ENCODE peak calls at places on chromosomes 11 and 22, in nine cellular contexts. S is HL-60, H is IMR-90, V is thyroid gland, Z is right atrium auricular region, O is cardiac muscle cell, X is adrenal gland, U is neural progenitor cell, D is tibial artery. L is an unnamed sample.

GRCh38 chr11:114066046-114066648 is 6.6 kb downstream of the ZBTB16 start:
- DNase-seq in V (no peak), U (no peak), Z (no peak), D (no peak), O (no peak), X (no peak), H (no peak), S (no peak), L (no peak)

GRCh38 chr11:127491589-127491988 is 491.0 kb upstream of the KIRREL3 start:
- DNase-seq in U (no peak), H (no peak), O (no peak), V (no peak), X (no peak), Z (no peak), S (no peak), D (no peak), L (no peak)

GRCh38 chr22:47629791-47630655 is 867.6 kb downstream of the TBC1D22A start:
- DNase-seq in U (no peak), V (no peak), Z (no peak), S (no peak), X (peak), O (no peak), H (no peak), D (no peak), L (no peak)

GRCh38 chr22:41822289-41823057 is 10.4 kb upstream of the SREBF2 start:
- DNase-seq in S (no peak), U (peak), H (peak), Z (no peak), D (no peak), O (peak), X (no peak), V (no peak), L (peak)

GRCh38 chr22:38843716-38844660 is at the start of gene NPTXR:
- DNase-seq in O (peak), S (no peak), H (peak), U (peak), V (peak), Z (no peak), D (no peak), X (peak), L (no peak)

GRCh38 chr22:40326905-40327735 is 19.2 kb upstream of the ADSL start:
- DNase-seq in S (no peak), Z (no peak), U (peak), V (no peak), X (peak), H (peak), O (peak), D (no peak), L (no peak)

GRCh38 chr11:8086001-8086479 is 5.0 kb downstream of the TUB start:
- DNase-seq in U (no peak), X (peak), H (peak), V (no peak), S (no peak), D (no peak), O (no peak), Z (no peak), L (no peak)

GRCh38 chr11:33268945-33269567 is 11.9 kb downstream of the HIPK3 start:
- DNase-seq in Z (no peak), X (no peak), U (no peak), D (no peak), S (no peak), H (peak), O (peak), V (no peak), L (no peak)

GRCh38 chr11:47464479-47464878 is 15.5 kb upstream of the RAPSN start:
- DNase-seq in O (no peak), S (no peak), D (no peak), U (peak), H (peak), X (no peak), V (peak), Z (no peak), L (no peak)

GRCh38 chr11:3617990-3618389 is 23.8 kb downstream of the ART5 start:
- DNase-seq in O (no peak), S (no peak), Z (no peak), V (no peak), D (no peak), U (no peak), H (no peak), X (no peak), L (no peak)

GRCh38 chr11:116702772-116703360 is 69.9 kb downstream of the BUD13 start:
- DNase-seq in V (no peak), H (no peak), S (no peak), D (no peak), Z (no peak), X (no peak), O (no peak), U (no peak), L (no peak)

GRCh38 chr11:4891996-4892640 is 10.4 kb downstream of the OR51T1 start:
- DNase-seq in U (no peak), H (peak), X (no peak), V (no peak), S (no peak), D (no peak), Z (no peak), O (peak), L (peak)

GRCh38 chr11:23078289-23078971 is 218.2 kb upstream of the CCDC179 start:
- DNase-seq in V (no peak), U (no peak), O (peak), X (no peak), D (no peak), Z (no peak), H (peak), S (no peak), L (no peak)

DNA sequence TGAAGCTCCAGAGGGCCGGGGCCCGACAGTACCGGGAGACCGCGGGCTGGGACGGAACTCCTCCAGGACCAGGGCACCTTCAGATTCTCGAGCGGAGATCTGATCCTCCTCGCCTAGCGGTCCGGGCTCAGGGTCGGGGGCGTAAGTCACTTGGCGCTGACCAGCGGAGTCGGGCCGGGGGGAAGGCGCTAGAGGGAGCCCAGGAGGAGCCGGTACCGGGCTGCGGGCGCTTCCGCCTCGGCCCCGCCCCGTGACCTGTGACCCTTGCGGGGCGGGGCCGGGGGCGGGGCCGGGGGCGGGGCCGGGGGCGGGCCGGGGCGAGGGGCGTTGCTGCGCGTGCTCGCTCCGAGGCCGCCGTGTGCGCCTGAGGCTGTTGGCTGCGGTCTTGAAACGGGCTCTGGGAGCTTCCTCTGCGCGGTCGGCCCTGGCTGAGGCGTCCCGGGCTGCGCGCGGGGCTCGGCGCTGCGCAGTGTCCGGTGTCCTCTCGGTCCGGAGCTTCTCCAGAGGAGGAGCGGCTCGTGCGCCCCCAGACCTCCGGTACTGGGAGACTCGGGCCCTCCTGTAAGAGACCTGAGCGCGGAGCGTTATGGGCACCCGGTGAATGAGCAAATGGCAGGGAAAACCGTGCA is at the start of gene ARSA:
- DNase-seq in S (peak), U (peak), D (peak), V (peak), Z (peak), X (peak), H (peak), O (peak), L (no peak)
- H3K27ac ChIP-seq in S (peak), U (no peak), D (peak), V (peak), Z (peak), X (peak), H (peak), O (peak), L (peak)

DNA sequence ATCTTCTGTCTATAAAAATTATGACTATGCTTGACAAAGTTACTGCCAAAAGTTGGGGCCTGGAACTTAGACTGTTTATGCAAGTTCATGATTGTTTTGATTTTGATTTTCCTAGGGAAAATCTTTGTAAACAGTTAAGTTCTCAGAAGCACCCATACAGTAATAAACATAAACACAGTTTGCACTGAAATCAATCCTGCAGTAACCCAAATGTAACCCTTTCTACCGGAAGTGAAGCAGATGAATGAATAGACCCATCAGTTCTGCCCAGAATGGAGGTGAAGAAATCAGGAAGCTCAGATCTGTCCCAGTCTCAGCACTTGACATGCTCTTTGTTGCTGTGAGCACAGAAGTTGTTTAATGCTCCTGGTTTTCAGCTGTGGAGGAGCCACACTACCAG is 24.6 kb upstream of the C11orf96 start:
- DNase-seq in O (no peak), S (no peak), U (no peak), D (no peak), X (no peak), V (no peak), Z (no peak), H (peak), L (no peak)
- H3K27ac ChIP-seq in O (no peak), S (no peak), U (no peak), D (peak), X (peak), V (no peak), Z (no peak), H (peak), L (no peak)

DNA sequence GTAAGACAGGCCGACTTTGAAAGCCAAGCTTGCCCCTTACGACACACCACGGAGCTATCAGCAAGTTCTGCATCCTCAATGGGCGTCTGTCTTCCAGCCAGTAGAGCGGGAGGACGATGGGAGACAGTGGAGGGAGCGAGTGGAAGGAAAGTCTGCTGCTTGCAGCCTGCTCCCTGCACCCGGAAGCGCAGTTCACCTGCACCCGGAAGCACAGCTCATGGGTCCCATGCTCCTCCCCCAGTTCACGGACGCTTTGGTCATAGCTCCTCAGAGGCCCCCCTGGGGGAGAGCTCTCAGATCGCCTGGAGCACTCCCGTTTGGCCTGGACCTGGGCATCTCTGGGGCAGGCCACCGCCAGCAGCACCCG is 51.3 kb downstream of the FBLN1 start:
- DNase-seq in V (no peak), X (no peak), Z (no peak), S (no peak), H (no peak), U (no peak), O (no peak), D (no peak), L (no peak)
- H3K27ac ChIP-seq in V (no peak), X (peak), Z (peak), S (no peak), H (peak), U (no peak), O (no peak), D (peak), L (no peak)

GRCh38 chr11:57775474-57775873 is 13.9 kb downstream of the CTNND1 start:
- DNase-seq in S (no peak), O (peak), H (no peak), X (no peak), D (peak), Z (no peak), V (no peak), U (no peak), L (no peak)

GRCh38 chr11:57776577-57776976 is 15.0 kb downstream of the CTNND1 start:
- DNase-seq in H (no peak), D (no peak), V (no peak), U (no peak), S (no peak), X (no peak), O (no peak), Z (no peak), L (no peak)

GRCh38 chr11:57778318-57779037 is 16.9 kb downstream of the CTNND1 start:
- DNase-seq in H (peak), X (peak), Z (peak), V (peak), U (peak), O (peak), S (no peak), D (peak), L (no peak)

GRCh38 chr11:57777969-57778317 is 16.3 kb downstream of the CTNND1 start:
- DNase-seq in S (no peak), X (no peak), H (no peak), V (no peak), Z (no peak), D (no peak), O (peak), U (peak), L (no peak)

DNA sequence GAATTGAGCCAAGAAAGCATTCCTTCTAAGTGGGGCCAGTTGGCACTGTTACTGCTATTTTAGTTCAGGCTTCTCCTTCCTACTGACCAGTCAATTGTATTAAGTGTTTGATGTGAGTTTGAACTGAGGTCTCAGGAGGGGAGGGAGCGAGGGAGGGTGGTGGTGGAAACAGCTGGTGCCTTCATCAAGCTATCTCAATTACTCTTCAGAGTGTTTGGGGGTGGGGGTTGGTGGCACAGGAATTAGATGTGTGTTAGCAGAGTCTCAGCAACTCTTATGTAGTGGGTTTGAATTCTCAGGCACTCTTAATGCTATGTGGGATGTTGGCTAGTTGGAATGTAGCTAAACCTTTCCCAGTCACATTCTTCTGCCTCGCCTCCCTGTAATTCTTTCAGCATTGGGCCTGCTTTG is 14.5 kb downstream of the CTNND1 start:
- DNase-seq in D (no peak), U (peak), Z (no peak), H (peak), V (peak), S (no peak), X (no peak), O (peak), L (no peak)
- H3K27ac ChIP-seq in D (peak), U (peak), Z (peak), H (peak), V (peak), S (no peak), X (peak), O (peak), L (peak)

GRCh38 chr22:24105018-24105360 is 76.3 kb upstream of the SUSD2 start:
- DNase-seq in U (no peak), D (peak), O (peak), H (peak), Z (peak), X (no peak), V (no peak), S (no peak), L (no peak)
- H3K27ac ChIP-seq in U (no peak), D (peak), O (no peak), H (no peak), Z (peak), X (peak), V (no peak), S (no peak), L (no peak)

DNA sequence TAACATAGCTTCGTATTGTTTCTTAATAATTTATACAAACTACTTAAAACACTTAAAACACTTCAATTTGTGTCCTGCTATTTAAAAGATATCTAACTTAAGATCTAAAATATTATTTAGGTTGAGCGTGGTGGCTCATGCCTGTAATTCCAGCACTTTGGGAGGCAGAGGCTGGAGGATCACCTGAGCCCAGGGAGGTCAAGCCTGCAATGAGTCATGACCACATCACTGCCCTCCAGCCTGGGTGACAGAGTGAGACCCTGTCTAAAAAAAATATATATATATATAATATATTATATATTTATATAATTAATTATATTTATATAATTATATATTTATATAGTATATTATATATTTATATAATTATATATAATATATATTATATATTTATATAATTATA is 4.2 kb upstream of the CTR9 start:
- DNase-seq in U (no peak), Z (no peak), X (no peak), H (no peak), D (no peak), V (no peak), S (no peak), O (no peak), L (no peak)
- H3K27ac ChIP-seq in U (no peak), Z (no peak), X (no peak), H (no peak), D (no peak), V (no peak), S (no peak), O (no peak), L (no peak)

GRCh38 chr22:44889233-44889878 is 120.4 kb downstream of the PHF21B start:
- DNase-seq in H (no peak), Z (no peak), X (no peak), U (peak), O (no peak), S (no peak), V (no peak), D (no peak), L (no peak)
- H3K27ac ChIP-seq in H (no peak), Z (no peak), X (no peak), U (no peak), O (no peak), S (no peak), V (no peak), D (no peak), L (no peak)